ENCODE peak calls at places on chromosomes 3 and 15, in seven cellular contexts. M, D, X, Z, H, E and K are unnamed samples.

GRCh38 chr3:148042663-148043445 is 633.7 kb downstream of the ZIC1 start:
- DNase-seq in E (no peak), H (no peak), D (no peak), X (no peak), Z (no peak), M (no peak), K (peak; percentile 9)

GRCh38 chr3:58306662-58307286 is 454 bp downstream of the HTD2 start:
- DNase-seq in H (peak; percentile 58), E (no peak), D (peak; percentile 64), Z (peak; percentile 25), M (peak; percentile 26), X (peak; percentile 12), K (peak; percentile 19)

GRCh38 chr3:144128117-144128892 is 156.7 kb downstream of the DIPK2A start:
- DNase-seq in X (no peak), H (no peak), Z (peak; percentile 3), D (no peak), M (no peak), E (no peak), K (no peak)

GRCh38 chr3:155418426-155418825 is 124.9 kb upstream of the STRIT1 start:
- DNase-seq in H (no peak), Z (no peak), M (peak; percentile 8), D (peak; percentile 55), X (no peak), E (no peak), K (no peak)

GRCh38 chr3:183180105-183180763 is 17.7 kb upstream of the LAMP3 start:
- DNase-seq in D (no peak), E (no peak), H (no peak), Z (no peak), M (no peak), X (no peak), K (no peak)

GRCh38 chr15:81481326-81481725 is 107.3 kb upstream of the TMC3 start:
- DNase-seq in X (no peak), H (no peak), E (no peak), M (no peak), D (no peak), Z (no peak), K (no peak)

GRCh38 chr15:70604671-70605070 is 158.7 kb downstream of the UACA start:
- DNase-seq in M (peak; percentile 29), D (no peak), X (no peak), Z (no peak), E (no peak), H (no peak), K (peak; percentile 75)

GRCh38 chr3:77939726-77940125 is 899.8 kb downstream of the ROBO2 start:
- DNase-seq in H (no peak), D (no peak), X (no peak), Z (no peak), M (no peak), E (no peak), K (no peak)

GRCh38 chr3:194688207-194688711 is 2.6 kb downstream of the FAM43A start:
- DNase-seq in D (no peak), E (no peak), H (peak; percentile 86), X (no peak), Z (peak; percentile 46), M (no peak), K (peak; percentile 62)

GRCh38 chr3:78728406-78729145 is 1039.2 kb downstream of the ROBO1 start:
- DNase-seq in Z (no peak), M (peak; percentile 70), D (no peak), H (no peak), X (no peak), E (no peak), K (no peak)

GRCh38 chr3:190031887-190032752 is 88.6 kb downstream of the P3H2 start:
- DNase-seq in D (no peak), H (no peak), M (no peak), X (no peak), E (no peak), Z (no peak), K (peak; percentile 55)

GRCh38 chr15:98123297-98123696 is 162.8 kb downstream of the ARRDC4 start:
- DNase-seq in H (no peak), E (no peak), Z (no peak), D (no peak), X (no peak), M (no peak), K (peak; percentile 20)

GRCh38 chr3:180594631-180595348 is 7.2 kb upstream of the TTC14 start:
- DNase-seq in D (no peak), H (no peak), E (no peak), X (no peak), M (no peak), Z (peak; percentile 11), K (no peak)

GRCh38 chr3:130392266-130392665 is 46.8 kb downstream of the COL6A5 start:
- DNase-seq in D (no peak), X (no peak), E (no peak), H (no peak), M (no peak), Z (no peak), K (no peak)